ENCODE peak calls at places on chromosomes 4 and X, in five cellular contexts. One of them, this sample, is unnamed.

GRCh38 chrX:145292208-145292607 is 44.9 kb downstream of the SPANXN1 start:
- DNase-seq in heart right ventricle: no peak
- DNase-seq in brain microvascular endothelial cell: no peak
- DNase-seq in spleen: no peak
- DNase-seq in right atrium auricular region: no peak
- DNase-seq in this sample: no peak

GRCh38 chrX:69133561-69134542 is 31.4 kb downstream of the PJA1 start:
- DNase-seq in heart right ventricle: no peak
- DNase-seq in brain microvascular endothelial cell: peak; percentile 55
- DNase-seq in spleen: no peak
- DNase-seq in right atrium auricular region: no peak
- DNase-seq in this sample: peak; percentile 63

GRCh38 chrX:69615779-69616519 is at the start of gene EDA:
- DNase-seq in heart right ventricle: peak; percentile 88
- DNase-seq in brain microvascular endothelial cell: peak; percentile 43
- DNase-seq in spleen: peak; percentile 85
- DNase-seq in right atrium auricular region: peak; percentile 72
- DNase-seq in this sample: peak; percentile 62

GRCh38 chr4:17597517-17597916 is 16.9 kb upstream of the MED28 start:
- DNase-seq in heart right ventricle: no peak
- DNase-seq in brain microvascular endothelial cell: no peak
- DNase-seq in spleen: no peak
- DNase-seq in right atrium auricular region: no peak
- DNase-seq in this sample: no peak

GRCh38 chrX:153530411-153531145 is 13.1 kb downstream of the ATP2B3 start:
- DNase-seq in heart right ventricle: no peak
- DNase-seq in brain microvascular endothelial cell: no peak
- DNase-seq in spleen: no peak
- DNase-seq in right atrium auricular region: no peak
- DNase-seq in this sample: no peak

GRCh38 chr4:161132715-161133425 is 1030.9 kb downstream of the FSTL5 start:
- DNase-seq in heart right ventricle: no peak
- DNase-seq in brain microvascular endothelial cell: no peak
- DNase-seq in spleen: no peak
- DNase-seq in right atrium auricular region: no peak
- DNase-seq in this sample: no peak

GRCh38 chr4:186643501-186644315 is 79.9 kb downstream of the FAT1 start:
- DNase-seq in heart right ventricle: no peak
- DNase-seq in brain microvascular endothelial cell: no peak
- DNase-seq in spleen: no peak
- DNase-seq in right atrium auricular region: no peak
- DNase-seq in this sample: peak; percentile 74

GRCh38 chrX:40087574-40088298 is 10.0 kb downstream of the BCOR start:
- DNase-seq in heart right ventricle: no peak
- DNase-seq in brain microvascular endothelial cell: no peak
- DNase-seq in spleen: peak; percentile 23
- DNase-seq in right atrium auricular region: no peak
- DNase-seq in this sample: no peak

GRCh38 chr4:173522160-173522873 is 7.7 kb downstream of the HAND2 start:
- DNase-seq in heart right ventricle: peak; percentile 91
- DNase-seq in brain microvascular endothelial cell: peak; percentile 58
- DNase-seq in spleen: peak; percentile 79
- DNase-seq in right atrium auricular region: peak; percentile 94
- DNase-seq in this sample: peak; percentile 77

GRCh38 chr4:168866635-168867034 is 143.4 kb downstream of the CBR4 start:
- DNase-seq in heart right ventricle: no peak
- DNase-seq in brain microvascular endothelial cell: no peak
- DNase-seq in spleen: no peak
- DNase-seq in right atrium auricular region: no peak
- DNase-seq in this sample: no peak

GRCh38 chr4:168865854-168866253 is 144.2 kb downstream of the CBR4 start:
- DNase-seq in heart right ventricle: no peak
- DNase-seq in brain microvascular endothelial cell: no peak
- DNase-seq in spleen: no peak
- DNase-seq in right atrium auricular region: no peak
- DNase-seq in this sample: no peak

GRCh38 chr4:168863719-168864632 is 146.1 kb downstream of the CBR4 start:
- DNase-seq in heart right ventricle: no peak
- DNase-seq in brain microvascular endothelial cell: no peak
- DNase-seq in spleen: no peak
- DNase-seq in right atrium auricular region: no peak
- DNase-seq in this sample: no peak

GRCh38 chr4:168867128-168867527 is 142.9 kb downstream of the CBR4 start:
- DNase-seq in heart right ventricle: no peak
- DNase-seq in brain microvascular endothelial cell: no peak
- DNase-seq in spleen: no peak
- DNase-seq in right atrium auricular region: no peak
- DNase-seq in this sample: no peak

DNA sequence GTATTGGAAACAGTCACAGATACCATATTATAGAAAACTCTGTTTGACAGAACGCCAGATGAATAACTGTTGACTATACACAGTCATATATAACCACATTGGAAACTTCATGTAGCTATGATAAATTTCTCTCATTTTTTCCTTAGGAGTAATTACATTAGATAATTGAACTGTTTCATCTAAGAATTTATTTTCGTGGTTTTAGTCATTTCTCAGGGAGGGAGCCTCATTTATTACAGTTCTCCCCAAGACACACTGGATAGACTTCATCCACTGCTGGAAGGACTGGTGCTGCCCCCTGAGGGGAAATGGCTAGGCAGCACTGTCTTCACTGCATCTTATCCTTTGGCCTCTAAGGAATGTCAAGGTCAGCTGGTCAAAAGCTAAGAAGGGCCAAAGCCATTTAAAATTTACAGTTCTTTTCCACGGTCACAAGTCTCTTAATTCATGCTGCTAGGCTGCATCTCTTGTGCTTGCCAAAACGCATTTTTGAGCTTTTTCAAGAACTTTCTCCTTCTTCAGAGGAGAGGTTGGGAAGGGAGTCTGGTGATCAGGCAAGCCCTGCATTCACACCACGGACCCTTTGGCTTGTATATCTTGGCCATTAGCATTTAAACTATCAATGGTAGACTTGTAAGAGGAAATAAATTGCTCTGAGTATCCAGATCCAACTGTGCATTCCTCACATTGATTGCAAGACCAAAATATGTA is 145.1 kb downstream of the CBR4 start:
- DNase-seq in heart right ventricle: no peak
- DNase-seq in brain microvascular endothelial cell: no peak
- DNase-seq in spleen: no peak
- DNase-seq in right atrium auricular region: no peak
- DNase-seq in this sample: no peak
- TF ChIP-seq CTCF in heart right ventricle: no peak
- TF ChIP-seq CTCF in brain microvascular endothelial cell: peak; percentile 63
- TF ChIP-seq CTCF in spleen: peak; percentile 17
- TF ChIP-seq CTCF in right atrium auricular region: no peak
- TF ChIP-seq CTCF in this sample: peak; percentile 40

DNA sequence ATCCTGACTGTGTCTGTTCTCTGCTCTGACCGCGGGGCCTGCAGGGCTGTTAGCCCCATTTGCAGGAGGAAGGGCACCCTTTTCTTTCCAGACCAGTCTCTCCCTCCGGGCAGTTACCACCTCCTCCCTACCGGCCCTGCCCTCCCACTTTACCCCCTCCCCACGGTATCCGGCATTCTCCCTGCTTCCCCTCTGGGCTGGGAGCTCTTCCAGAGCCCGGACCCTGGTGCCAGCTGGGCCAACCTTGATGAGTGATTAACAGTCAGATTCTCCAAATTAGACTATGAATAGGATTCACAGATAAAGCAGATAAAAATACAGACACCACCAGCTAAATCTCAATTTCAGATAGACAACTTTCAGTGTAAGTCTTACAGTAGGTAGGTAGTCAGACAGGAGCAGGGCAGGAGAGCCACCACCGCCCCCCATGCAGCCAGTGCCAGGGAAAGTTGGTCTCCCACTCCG is 23.4 kb upstream of the WFS1 start:
- DNase-seq in heart right ventricle: no peak
- DNase-seq in brain microvascular endothelial cell: no peak
- DNase-seq in spleen: peak; percentile 49
- DNase-seq in right atrium auricular region: no peak
- DNase-seq in this sample: no peak
- H3K4me3 ChIP-seq in heart right ventricle: no peak overlapping the region
- H3K4me3 ChIP-seq in brain microvascular endothelial cell: no peak overlapping the region
- H3K4me3 ChIP-seq in spleen: no peak overlapping the region
- H3K4me3 ChIP-seq in right atrium auricular region: no peak overlapping the region
- H3K4me3 ChIP-seq in this sample: no peak overlapping the region

DNA sequence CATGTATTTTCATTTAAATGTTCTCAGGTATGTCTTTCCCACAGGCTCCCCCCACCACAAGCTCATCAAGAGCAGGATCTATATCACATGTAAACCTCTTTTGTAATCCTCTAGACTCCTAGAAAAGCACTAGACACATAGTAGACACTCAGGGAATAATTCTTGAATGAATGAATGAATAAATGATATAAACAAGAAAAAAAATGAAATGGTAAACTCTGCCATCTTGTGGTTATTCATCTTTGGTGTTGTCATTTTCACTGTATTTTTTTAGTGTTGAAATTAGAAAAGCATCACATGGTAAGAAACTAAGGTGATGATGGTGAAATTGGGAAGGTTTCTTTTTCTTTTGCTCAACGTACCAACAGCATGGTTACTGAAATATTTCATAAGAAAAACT is 34.2 kb upstream of the C1GALT1C1 start:
- DNase-seq in heart right ventricle: no peak
- DNase-seq in brain microvascular endothelial cell: no peak
- DNase-seq in spleen: no peak
- DNase-seq in right atrium auricular region: no peak
- DNase-seq in this sample: peak; percentile 24
- TF ChIP-seq CTCF in heart right ventricle: no peak
- TF ChIP-seq CTCF in brain microvascular endothelial cell: peak; percentile 3
- TF ChIP-seq CTCF in spleen: peak; percentile 29
- TF ChIP-seq CTCF in right atrium auricular region: no peak
- TF ChIP-seq CTCF in this sample: no peak

DNA sequence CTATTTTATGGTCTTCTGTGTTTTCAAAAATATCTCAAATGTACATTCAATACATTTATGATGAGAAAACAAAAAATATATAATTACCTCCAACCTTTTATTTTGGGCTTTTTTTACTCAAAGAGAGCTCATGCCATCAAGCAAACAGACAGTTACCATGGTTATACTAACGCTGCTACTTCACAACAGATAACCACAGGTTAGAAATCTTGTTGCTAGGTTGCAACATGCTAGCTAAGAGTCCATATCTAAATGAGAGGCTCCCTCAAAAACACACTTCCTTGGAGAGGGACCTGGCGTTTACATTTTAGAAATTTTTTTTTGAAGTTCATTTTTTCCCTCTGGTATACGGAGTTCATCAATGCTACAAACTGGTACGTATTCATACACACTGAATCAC is 44.3 kb downstream of the TBC1D9 start:
- DNase-seq in heart right ventricle: no peak
- DNase-seq in brain microvascular endothelial cell: no peak
- DNase-seq in spleen: no peak
- DNase-seq in right atrium auricular region: no peak
- DNase-seq in this sample: no peak
- H3K4me3 ChIP-seq in heart right ventricle: no peak overlapping the region
- H3K4me3 ChIP-seq in brain microvascular endothelial cell: no peak overlapping the region
- H3K4me3 ChIP-seq in spleen: no peak overlapping the region
- H3K4me3 ChIP-seq in right atrium auricular region: no peak overlapping the region
- H3K4me3 ChIP-seq in this sample: no peak overlapping the region

GRCh38 chr4:70829492-70829891 is 10.2 kb downstream of the GRSF1 start:
- DNase-seq in heart right ventricle: no peak
- DNase-seq in brain microvascular endothelial cell: no peak
- DNase-seq in spleen: no peak
- DNase-seq in right atrium auricular region: no peak
- DNase-seq in this sample: no peak
- TF ChIP-seq CTCF in heart right ventricle: no peak
- TF ChIP-seq CTCF in brain microvascular endothelial cell: no peak
- TF ChIP-seq CTCF in spleen: no peak
- TF ChIP-seq CTCF in right atrium auricular region: no peak
- TF ChIP-seq CTCF in this sample: no peak